ENCODE peak calls at places on chromosomes 1 and 21, in four cellular contexts. U is activated CD8-positive, alpha-beta T cell treated with anti-CD3 and anti-CD28 coated beads for 36 hours; N is A172; T is CD8-positive, alpha-beta memory T cell. A is an unnamed sample.
A peak's percentile ranks its signal among the peaks of the same experiment; 100 is the strongest.

GRCh38 chr21:30340714-30341573 is 3.5 kb upstream of the KRTAP27-1 start:
- DNase-seq in N (peak; percentile 25), T (peak; percentile 5), U (peak; percentile 43), A (peak; percentile 56)

GRCh38 chr1:168987923-168988322 is 118.6 kb upstream of the ATP1B1 start:
- DNase-seq in N (no peak), U (no peak), T (no peak), A (no peak)

GRCh38 chr1:30745834-30746208 is 11.8 kb downstream of the LAPTM5 start:
- DNase-seq in T (no peak), U (peak; percentile 56), N (no peak), A (no peak)

GRCh38 chr1:197915797-197916686 is 1.1 kb upstream of the LHX9 start:
- DNase-seq in N (peak; percentile 75), T (no peak), U (no peak), A (no peak)

GRCh38 chr21:16248705-16249104 is 518.9 kb downstream of the USP25 start:
- DNase-seq in U (no peak), T (no peak), N (no peak), A (no peak)

GRCh38 chr1:244196890-244197289 is 145.8 kb downstream of the ZBTB18 start:
- DNase-seq in N (no peak), U (no peak), T (no peak), A (no peak)

GRCh38 chr21:25490742-25491141 is 116.5 kb downstream of the MRPL39 start:
- DNase-seq in U (no peak), T (no peak), N (no peak), A (no peak)

GRCh38 chr1:209634005-209634737 is 18.1 kb downstream of the LAMB3 start:
- DNase-seq in U (no peak), N (no peak), T (no peak), A (no peak)

GRCh38 chr1:84386716-84387479 is 11.4 kb upstream of the DNASE2B start:
- DNase-seq in N (no peak), T (no peak), U (no peak), A (no peak)

A was measured in stomach.